ENCODE peak calls at places on chromosome 1, in five cellular contexts. S, D, G, T and N are unnamed samples.

GRCh38 chr1:33612877-33613487 is 140.5 kb downstream of the ZSCAN20 start:
- DNase-seq in D (peak), S (peak), G (peak), T (peak), N (no peak)

GRCh38 chr1:54813479-54814147 is 12.5 kb upstream of the TTC22 start:
- DNase-seq in G (no peak), D (no peak), T (no peak), S (no peak), N (no peak)

GRCh38 chr1:93596329-93597089 is 85.1 kb downstream of the BCAR3 start:
- DNase-seq in G (no peak), D (no peak), S (no peak), T (no peak), N (no peak)

GRCh38 chr1:38502772-38503171 is 356.8 kb downstream of the RRAGC start:
- DNase-seq in D (no peak), T (peak), S (no peak), G (no peak), N (no peak)

GRCh38 chr1:30856260-30856790 is 52.2 kb downstream of the SDC3 start:
- DNase-seq in D (no peak), S (no peak), T (peak), G (no peak), N (no peak)

GRCh38 chr1:201502511-201502857 is 4.4 kb downstream of the CSRP1 start:
- DNase-seq in T (no peak), D (no peak), G (no peak), S (no peak), N (no peak)

GRCh38 chr1:33346921-33347649 is 26.2 kb upstream of the A3GALT2 start:
- DNase-seq in G (peak), T (peak), S (no peak), D (peak), N (no peak)

GRCh38 chr1:95622609-95623008 is 388.6 kb downstream of the RWDD3 start:
- DNase-seq in D (no peak), G (no peak), S (no peak), T (no peak), N (no peak)

GRCh38 chr1:31576201-31576669 is at the start of gene TINAGL1:
- DNase-seq in D (peak), S (peak), G (peak), T (no peak), N (peak)

GRCh38 chr1:62011007-62011406 is 183.6 kb upstream of the L1TD1 start:
- DNase-seq in T (no peak), S (no peak), D (no peak), G (no peak), N (no peak)

GRCh38 chr1:183090386-183091006 is 67.3 kb downstream of the LAMC1 start:
- DNase-seq in D (peak), T (peak), S (peak), G (no peak), N (no peak)

GRCh38 chr1:56502700-56503245 is 76.6 kb downstream of the PLPP3 start:
- DNase-seq in S (no peak), D (no peak), G (no peak), T (peak), N (no peak)

GRCh38 chr1:108661030-108661609 is at the start of gene HENMT1:
- DNase-seq in D (peak), G (peak), S (peak), T (peak), N (peak)

GRCh38 chr1:202286622-202287097 is 55.1 kb downstream of the UBE2T start:
- DNase-seq in G (no peak), S (peak), D (peak), T (peak), N (no peak)

GRCh38 chr1:85584923-85585322 is 4.4 kb downstream of the CCN1 start:
- DNase-seq in D (no peak), T (peak), S (no peak), G (no peak), N (no peak)

GRCh38 chr1:207868252-207868768 is 42.6 kb downstream of the CD34 start:
- DNase-seq in D (peak), G (peak), T (peak), S (peak), N (peak)

GRCh38 chr1:206568779-206569352 is 43.4 kb downstream of the EIF2D start:
- DNase-seq in T (no peak), G (no peak), D (no peak), S (no peak), N (no peak)

GRCh38 chr1:155669233-155670162 is 19.1 kb downstream of the YY1AP1 start:
- DNase-seq in S (no peak), G (no peak), T (no peak), D (no peak), N (no peak)

GRCh38 chr1:172460901-172461315 is 17.0 kb upstream of the PIGC start:
- DNase-seq in G (no peak), T (no peak), D (no peak), S (no peak), N (no peak)

GRCh38 chr1:54791880-54792522 is 9.1 kb downstream of the TTC22 start:
- DNase-seq in G (no peak), D (no peak), S (no peak), T (peak), N (no peak)

GRCh38 chr1:174301295-174302077 is 142.2 kb downstream of the RABGAP1L start:
- DNase-seq in D (no peak), T (no peak), S (no peak), G (no peak), N (no peak)
- TF ChIP-seq CTCF in D (no peak), T (no peak), S (no peak), G (no peak), N (no peak)

DNA sequence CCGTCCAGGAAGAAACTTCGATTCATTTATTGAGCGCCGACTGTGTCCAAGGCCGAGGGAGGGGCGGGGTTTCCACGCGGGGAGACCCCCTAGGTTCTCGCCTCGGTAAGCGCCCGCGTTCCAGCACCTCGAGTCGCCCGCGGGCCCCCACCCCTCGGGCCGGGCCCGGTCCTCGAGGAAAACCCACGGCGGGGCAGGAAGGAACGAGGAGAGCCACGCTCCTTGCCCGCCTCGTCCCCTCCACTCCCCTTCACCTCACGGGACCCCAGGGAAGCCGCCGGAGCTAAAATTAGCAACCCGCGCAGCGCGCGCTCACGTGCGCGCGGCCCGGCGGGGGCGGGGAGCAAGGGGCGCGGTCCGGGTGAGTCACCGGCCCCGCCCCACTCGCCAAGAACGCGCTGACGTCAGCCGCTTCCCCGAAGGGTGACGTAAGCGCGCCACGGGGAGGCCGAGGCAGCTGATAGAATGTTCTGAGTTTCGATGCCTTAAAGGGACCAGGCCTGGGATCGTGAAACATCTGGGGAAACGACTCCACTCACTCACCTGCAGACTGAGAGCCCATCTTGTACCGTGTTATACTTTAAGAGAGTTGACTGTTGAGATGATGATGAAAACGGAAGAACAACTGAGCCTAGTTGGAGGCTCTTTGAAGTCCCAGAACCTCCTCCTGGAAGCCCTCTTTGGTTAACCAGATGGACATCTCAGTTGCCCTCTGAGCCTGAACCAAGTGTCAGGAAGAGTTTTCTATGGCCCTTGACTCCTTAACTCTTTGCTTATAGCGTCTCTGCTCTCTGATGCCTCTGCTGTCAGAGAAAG is 49.7 kb upstream of the ATF3 start:
- DNase-seq in S (peak), T (peak), D (peak), G (peak), N (peak)
- TF ChIP-seq CTCF in S (no peak), T (no peak), D (no peak), G (no peak), N (no peak)

DNA sequence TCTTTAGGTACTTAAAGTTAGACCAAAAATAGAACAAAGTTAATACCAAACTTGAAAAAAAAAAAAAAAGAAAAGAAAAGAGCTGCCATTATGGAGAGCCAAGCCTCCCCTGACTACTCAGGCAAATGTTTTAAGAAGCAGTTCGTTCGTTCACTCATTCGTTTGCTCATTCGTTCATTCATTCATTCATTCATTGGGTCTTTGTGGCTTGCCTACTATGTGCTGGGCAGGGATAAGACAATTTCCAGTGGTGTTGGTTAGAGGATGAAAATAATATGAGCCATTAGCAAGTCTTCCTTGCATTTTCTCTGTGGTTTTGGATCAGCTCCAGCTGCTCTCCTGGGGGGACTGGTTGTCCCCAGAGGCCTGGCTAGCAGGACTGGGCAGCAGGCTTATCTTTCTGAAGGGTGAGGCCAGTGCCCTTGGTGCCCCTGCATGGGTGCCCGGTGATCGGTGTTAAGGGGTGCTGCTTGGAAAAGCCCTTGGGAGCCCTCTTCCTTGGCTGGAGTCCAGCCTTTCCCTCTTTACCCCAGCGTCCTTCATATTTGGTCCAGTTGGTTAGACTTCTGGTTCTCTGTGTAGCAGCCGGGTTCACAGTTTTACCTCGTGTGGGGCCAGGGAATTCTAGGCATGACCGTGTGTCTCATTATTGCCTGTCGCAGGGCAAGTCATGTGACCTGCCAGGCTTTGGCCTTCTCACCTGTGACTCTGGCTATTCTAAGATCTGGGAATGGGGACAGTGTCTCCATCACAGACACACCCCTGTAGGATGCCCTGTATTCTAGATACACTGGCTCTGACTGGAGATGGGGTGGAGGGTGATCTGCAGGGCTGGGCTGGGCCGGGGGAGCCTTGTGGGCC is 32.8 kb downstream of the LHX4 start:
- DNase-seq in T (peak), S (no peak), G (no peak), D (no peak), N (no peak)
- TF ChIP-seq CTCF in T (no peak), S (no peak), G (no peak), D (no peak), N (no peak)

GRCh38 chr1:154627247-154628121 is 19.5 kb upstream of the ADAR start:
- DNase-seq in D (peak), T (peak), G (peak), S (peak), N (peak)
- TF ChIP-seq CTCF in D (no peak), T (no peak), G (no peak), S (no peak), N (peak)

GRCh38 chr1:116720406-116721071 is 33.7 kb upstream of the CD2 start:
- DNase-seq in T (no peak), G (peak), D (no peak), S (no peak), N (no peak)

GRCh38 chr1:116724765-116725375 is 29.4 kb upstream of the CD2 start:
- DNase-seq in S (no peak), G (peak), T (peak), D (peak), N (no peak)

GRCh38 chr1:116725798-116726197 is 28.4 kb upstream of the CD2 start:
- DNase-seq in T (peak), G (no peak), S (no peak), D (no peak), N (no peak)

GRCh38 chr1:116721608-116722007 is 32.6 kb upstream of the CD2 start:
- DNase-seq in D (no peak), G (no peak), S (no peak), T (no peak), N (no peak)

GRCh38 chr1:116722016-116722838 is 32.0 kb upstream of the CD2 start:
- DNase-seq in T (no peak), G (peak), D (no peak), S (no peak), N (no peak)
- TF ChIP-seq CTCF in T (no peak), G (peak), D (no peak), S (no peak), N (no peak)

GRCh38 chr1:71087060-71087459 is 6.2 kb upstream of the ZRANB2 start:
- DNase-seq in S (no peak), G (no peak), T (no peak), D (no peak), N (no peak)
- TF ChIP-seq CTCF in S (no peak), G (peak), T (no peak), D (no peak), N (no peak)

GRCh38 chr1:160999376-160999775 is 21.6 kb downstream of the F11R start:
- DNase-seq in D (no peak), T (no peak), S (no peak), G (no peak), N (no peak)

GRCh38 chr1:160996195-160996594 is 24.8 kb downstream of the F11R start:
- DNase-seq in T (no peak), S (no peak), G (peak), D (no peak), N (no peak)

GRCh38 chr1:160997323-160998038 is 23.5 kb downstream of the F11R start:
- DNase-seq in T (peak), D (peak), S (peak), G (peak), N (peak)

DNA sequence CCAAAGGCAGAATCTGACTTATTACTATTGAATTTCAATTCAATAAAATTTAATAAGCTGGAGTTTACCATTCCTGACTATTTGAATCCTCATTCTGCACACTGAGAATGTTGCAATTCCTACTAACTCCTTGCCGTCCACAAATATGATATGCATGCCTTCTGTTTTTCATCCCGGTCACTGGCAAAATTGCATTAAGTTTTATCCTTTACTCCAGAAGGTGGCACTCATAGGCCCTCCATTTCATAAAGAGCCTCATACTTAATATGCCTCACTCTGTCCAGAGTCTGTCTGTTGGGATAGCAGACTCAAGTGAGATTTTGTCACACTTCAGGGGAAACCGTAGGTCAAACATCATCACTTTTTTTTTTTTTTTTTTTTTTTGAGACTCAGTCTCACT is 27.4 kb downstream of the F11R start:
- DNase-seq in T (peak), G (peak), S (no peak), D (no peak), N (no peak)
- TF ChIP-seq CTCF in T (peak), G (no peak), S (peak), D (peak), N (peak)